ENCODE peak calls at places on chromosomes 6 and 20, in eight cellular contexts. One of them, this sample, is unnamed.
A peak's percentile ranks its signal among the peaks of the same experiment; 100 is the strongest.

GRCh38 chr6:158374020-158374419 is 61.8 kb downstream of the TULP4 start:
- DNase-seq in lung: no peak
- DNase-seq in transverse colon: no peak
- DNase-seq in aorta: no peak
- DNase-seq in left ventricle myocardium inferior: no peak
- DNase-seq in naive thymus-derived CD4-positive, alpha-beta T cell: no peak
- DNase-seq in lower lobe of right lung: no peak
- DNase-seq in GM23338: no peak
- DNase-seq in this sample: no peak

GRCh38 chr6:149939909-149940672 is 1.7 kb upstream of the ULBP2 start:
- DNase-seq in lung: no peak
- DNase-seq in transverse colon: no peak
- DNase-seq in aorta: no peak
- DNase-seq in left ventricle myocardium inferior: no peak
- DNase-seq in naive thymus-derived CD4-positive, alpha-beta T cell: no peak
- DNase-seq in lower lobe of right lung: no peak
- DNase-seq in GM23338: no peak
- DNase-seq in this sample: no peak

GRCh38 chr20:4949833-4950178 is 51.5 kb downstream of the SLC23A2 start:
- DNase-seq in lung: peak; percentile 39
- DNase-seq in transverse colon: no peak
- DNase-seq in aorta: no peak
- DNase-seq in left ventricle myocardium inferior: no peak
- DNase-seq in naive thymus-derived CD4-positive, alpha-beta T cell: no peak
- DNase-seq in lower lobe of right lung: no peak
- DNase-seq in GM23338: peak; percentile 62
- DNase-seq in this sample: no peak

GRCh38 chr20:41329435-41330342 is 10.9 kb upstream of the LPIN3 start:
- DNase-seq in lung: peak; percentile 67
- DNase-seq in transverse colon: peak; percentile 64
- DNase-seq in aorta: peak; percentile 95
- DNase-seq in left ventricle myocardium inferior: peak; percentile 77
- DNase-seq in naive thymus-derived CD4-positive, alpha-beta T cell: peak; percentile 51
- DNase-seq in lower lobe of right lung: peak; percentile 71
- DNase-seq in GM23338: no peak
- DNase-seq in this sample: no peak

GRCh38 chr6:12137480-12137879 is 125.4 kb downstream of the HIVEP1 start:
- DNase-seq in lung: peak; percentile 44
- DNase-seq in transverse colon: peak; percentile 23
- DNase-seq in aorta: no peak
- DNase-seq in left ventricle myocardium inferior: peak; percentile 22
- DNase-seq in naive thymus-derived CD4-positive, alpha-beta T cell: no peak
- DNase-seq in lower lobe of right lung: no peak
- DNase-seq in GM23338: no peak
- DNase-seq in this sample: no peak

GRCh38 chr6:36716476-36717093 is 19.0 kb downstream of the RAB44 start:
- DNase-seq in lung: no peak
- DNase-seq in transverse colon: peak; percentile 66
- DNase-seq in aorta: peak; percentile 27
- DNase-seq in left ventricle myocardium inferior: no peak
- DNase-seq in naive thymus-derived CD4-positive, alpha-beta T cell: no peak
- DNase-seq in lower lobe of right lung: no peak
- DNase-seq in GM23338: no peak
- DNase-seq in this sample: no peak

GRCh38 chr20:24781061-24781980 is 167.7 kb upstream of the CST7 start:
- DNase-seq in lung: no peak
- DNase-seq in transverse colon: no peak
- DNase-seq in aorta: peak; percentile 75
- DNase-seq in left ventricle myocardium inferior: no peak
- DNase-seq in naive thymus-derived CD4-positive, alpha-beta T cell: no peak
- DNase-seq in lower lobe of right lung: peak; percentile 36
- DNase-seq in GM23338: peak; percentile 44
- DNase-seq in this sample: no peak

GRCh38 chr20:43322851-43323250 is 133.1 kb upstream of the PTPRT start:
- DNase-seq in lung: no peak
- DNase-seq in transverse colon: no peak
- DNase-seq in aorta: no peak
- DNase-seq in left ventricle myocardium inferior: no peak
- DNase-seq in naive thymus-derived CD4-positive, alpha-beta T cell: no peak
- DNase-seq in lower lobe of right lung: no peak
- DNase-seq in GM23338: no peak
- DNase-seq in this sample: no peak

GRCh38 chr6:36916159-36916558 is 30.4 kb downstream of the C6orf89 start:
- DNase-seq in lung: no peak
- DNase-seq in transverse colon: no peak
- DNase-seq in aorta: no peak
- DNase-seq in left ventricle myocardium inferior: no peak
- DNase-seq in naive thymus-derived CD4-positive, alpha-beta T cell: no peak
- DNase-seq in lower lobe of right lung: no peak
- DNase-seq in GM23338: no peak
- DNase-seq in this sample: no peak

GRCh38 chr6:158042245-158042798 is 60.7 kb downstream of the SYNJ2 start:
- DNase-seq in lung: no peak
- DNase-seq in transverse colon: no peak
- DNase-seq in aorta: peak; percentile 88
- DNase-seq in left ventricle myocardium inferior: peak; percentile 71
- DNase-seq in naive thymus-derived CD4-positive, alpha-beta T cell: no peak
- DNase-seq in lower lobe of right lung: peak; percentile 55
- DNase-seq in GM23338: no peak
- DNase-seq in this sample: no peak

GRCh38 chr20:6635034-6635736 is 132.3 kb upstream of the BMP2 start:
- DNase-seq in lung: no peak
- DNase-seq in transverse colon: no peak
- DNase-seq in aorta: no peak
- DNase-seq in left ventricle myocardium inferior: no peak
- DNase-seq in naive thymus-derived CD4-positive, alpha-beta T cell: no peak
- DNase-seq in lower lobe of right lung: no peak
- DNase-seq in GM23338: no peak
- DNase-seq in this sample: no peak

GRCh38 chr20:40173877-40174276 is 515.2 kb downstream of the MAFB start:
- DNase-seq in lung: no peak
- DNase-seq in transverse colon: no peak
- DNase-seq in aorta: no peak
- DNase-seq in left ventricle myocardium inferior: no peak
- DNase-seq in naive thymus-derived CD4-positive, alpha-beta T cell: no peak
- DNase-seq in lower lobe of right lung: no peak
- DNase-seq in GM23338: no peak
- DNase-seq in this sample: no peak

GRCh38 chr6:135568366-135568765 is 70.8 kb upstream of the AHI1 start:
- DNase-seq in lung: no peak
- DNase-seq in transverse colon: peak; percentile 10
- DNase-seq in aorta: no peak
- DNase-seq in left ventricle myocardium inferior: no peak
- DNase-seq in naive thymus-derived CD4-positive, alpha-beta T cell: peak; percentile 27
- DNase-seq in lower lobe of right lung: no peak
- DNase-seq in GM23338: no peak
- DNase-seq in this sample: no peak

GRCh38 chr6:47042238-47042843 is at the start of gene ADGRF1:
- DNase-seq in lung: peak; percentile 50
- DNase-seq in transverse colon: peak; percentile 21
- DNase-seq in aorta: no peak
- DNase-seq in left ventricle myocardium inferior: no peak
- DNase-seq in naive thymus-derived CD4-positive, alpha-beta T cell: no peak
- DNase-seq in lower lobe of right lung: no peak
- DNase-seq in GM23338: peak; percentile 17
- DNase-seq in this sample: no peak
- H3K4me3 ChIP-seq in lung: no peak within 1 kb of the TSS
- H3K4me3 ChIP-seq in transverse colon: no peak within 1 kb of the TSS
- H3K4me3 ChIP-seq in aorta: no peak within 1 kb of the TSS
- H3K4me3 ChIP-seq in left ventricle myocardium inferior: no peak within 1 kb of the TSS
- H3K4me3 ChIP-seq in naive thymus-derived CD4-positive, alpha-beta T cell: no peak within 1 kb of the TSS
- H3K4me3 ChIP-seq in lower lobe of right lung: peak within 1 kb of the TSS; percentile 18
- H3K4me3 ChIP-seq in GM23338: no peak within 1 kb of the TSS
- H3K4me3 ChIP-seq in this sample: no peak within 1 kb of the TSS

GRCh38 chr6:15267221-15267620 is 21.4 kb downstream of the JARID2 start:
- DNase-seq in lung: no peak
- DNase-seq in transverse colon: no peak
- DNase-seq in aorta: no peak
- DNase-seq in left ventricle myocardium inferior: no peak
- DNase-seq in naive thymus-derived CD4-positive, alpha-beta T cell: no peak
- DNase-seq in lower lobe of right lung: no peak
- DNase-seq in GM23338: no peak
- DNase-seq in this sample: no peak

GRCh38 chr6:15266423-15266996 is 20.6 kb downstream of the JARID2 start:
- DNase-seq in lung: no peak
- DNase-seq in transverse colon: no peak
- DNase-seq in aorta: no peak
- DNase-seq in left ventricle myocardium inferior: peak; percentile 33
- DNase-seq in naive thymus-derived CD4-positive, alpha-beta T cell: no peak
- DNase-seq in lower lobe of right lung: peak; percentile 48
- DNase-seq in GM23338: peak; percentile 64
- DNase-seq in this sample: no peak

GRCh38 chr6:15269619-15270018 is 23.8 kb downstream of the JARID2 start:
- DNase-seq in lung: no peak
- DNase-seq in transverse colon: no peak
- DNase-seq in aorta: no peak
- DNase-seq in left ventricle myocardium inferior: no peak
- DNase-seq in naive thymus-derived CD4-positive, alpha-beta T cell: no peak
- DNase-seq in lower lobe of right lung: no peak
- DNase-seq in GM23338: no peak
- DNase-seq in this sample: no peak

GRCh38 chr6:15270402-15270801 is 24.5 kb downstream of the JARID2 start:
- DNase-seq in lung: no peak
- DNase-seq in transverse colon: no peak
- DNase-seq in aorta: no peak
- DNase-seq in left ventricle myocardium inferior: no peak
- DNase-seq in naive thymus-derived CD4-positive, alpha-beta T cell: no peak
- DNase-seq in lower lobe of right lung: no peak
- DNase-seq in GM23338: no peak
- DNase-seq in this sample: no peak

DNA sequence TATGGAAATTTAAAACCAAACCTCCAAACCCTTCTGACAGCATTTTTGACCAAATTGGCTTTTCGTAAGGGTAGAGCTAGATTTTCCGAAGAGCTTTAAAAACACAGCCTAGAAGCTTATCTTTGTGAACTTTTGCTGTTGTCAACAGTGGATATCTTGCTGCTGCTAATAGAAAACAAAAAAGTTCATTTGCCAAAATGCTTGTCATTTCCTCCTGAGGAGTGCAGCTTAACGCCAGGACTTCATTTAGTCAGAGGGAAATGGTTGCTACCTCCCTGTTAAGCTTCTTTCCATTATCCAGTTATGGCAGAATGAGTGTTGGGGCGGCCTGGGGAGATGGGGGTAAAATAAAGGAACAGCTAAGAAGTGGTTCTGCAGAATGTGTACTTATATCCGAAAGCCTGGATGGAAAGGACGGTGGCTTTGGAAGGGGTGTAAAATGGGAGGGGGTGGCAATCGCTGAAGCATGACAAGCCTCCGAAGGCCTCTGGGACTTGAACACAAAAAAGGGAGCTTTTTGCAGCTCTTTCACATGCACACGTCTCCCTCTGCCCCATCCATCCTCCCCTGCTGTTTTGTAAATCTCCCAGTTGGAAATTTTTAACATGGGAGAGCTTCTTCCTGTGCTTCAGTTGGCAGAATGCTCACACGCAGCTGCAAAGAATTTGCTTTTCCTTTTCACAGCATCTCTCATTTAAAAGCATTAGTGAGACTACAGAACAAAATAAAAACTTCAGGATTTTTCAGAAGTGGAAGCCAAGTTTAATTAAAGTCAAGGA is 22.4 kb downstream of the JARID2 start:
- DNase-seq in lung: no peak
- DNase-seq in transverse colon: no peak
- DNase-seq in aorta: no peak
- DNase-seq in left ventricle myocardium inferior: no peak
- DNase-seq in naive thymus-derived CD4-positive, alpha-beta T cell: no peak
- DNase-seq in lower lobe of right lung: no peak
- DNase-seq in GM23338: peak; percentile 81
- DNase-seq in this sample: no peak
- H3K4me3 ChIP-seq in lung: no peak overlapping the region
- H3K4me3 ChIP-seq in transverse colon: no peak overlapping the region
- H3K4me3 ChIP-seq in aorta: no peak overlapping the region
- H3K4me3 ChIP-seq in left ventricle myocardium inferior: peak overlapping the region; percentile 39
- H3K4me3 ChIP-seq in naive thymus-derived CD4-positive, alpha-beta T cell: no peak overlapping the region
- H3K4me3 ChIP-seq in lower lobe of right lung: no peak overlapping the region
- H3K4me3 ChIP-seq in GM23338: peak overlapping the region; percentile 43
- H3K4me3 ChIP-seq in this sample: no peak overlapping the region

GRCh38 chr6:28988536-28989415 is 16.3 kb downstream of the ZNF311 start:
- DNase-seq in lung: peak; percentile 62
- DNase-seq in transverse colon: peak; percentile 52
- DNase-seq in aorta: peak; percentile 85
- DNase-seq in left ventricle myocardium inferior: peak; percentile 36
- DNase-seq in naive thymus-derived CD4-positive, alpha-beta T cell: peak; percentile 68
- DNase-seq in lower lobe of right lung: peak; percentile 79
- DNase-seq in GM23338: peak; percentile 97
- DNase-seq in this sample: no peak
- H3K4me3 ChIP-seq in lung: no peak overlapping the region
- H3K4me3 ChIP-seq in transverse colon: peak overlapping the region; percentile 2
- H3K4me3 ChIP-seq in aorta: no peak overlapping the region
- H3K4me3 ChIP-seq in left ventricle myocardium inferior: peak overlapping the region; percentile 52
- H3K4me3 ChIP-seq in naive thymus-derived CD4-positive, alpha-beta T cell: peak overlapping the region; percentile 53
- H3K4me3 ChIP-seq in lower lobe of right lung: peak overlapping the region; percentile 41
- H3K4me3 ChIP-seq in GM23338: peak overlapping the region; percentile 77
- H3K4me3 ChIP-seq in this sample: peak overlapping the region; percentile 54

GRCh38 chr6:38783436-38784228 is 68.5 kb downstream of the DNAH8 start:
- DNase-seq in lung: no peak
- DNase-seq in transverse colon: no peak
- DNase-seq in aorta: no peak
- DNase-seq in left ventricle myocardium inferior: no peak
- DNase-seq in naive thymus-derived CD4-positive, alpha-beta T cell: no peak
- DNase-seq in lower lobe of right lung: no peak
- DNase-seq in GM23338: peak; percentile 52
- DNase-seq in this sample: no peak

GRCh38 chr6:38789256-38789655 is 74.1 kb downstream of the DNAH8 start:
- DNase-seq in lung: no peak
- DNase-seq in transverse colon: no peak
- DNase-seq in aorta: no peak
- DNase-seq in left ventricle myocardium inferior: no peak
- DNase-seq in naive thymus-derived CD4-positive, alpha-beta T cell: no peak
- DNase-seq in lower lobe of right lung: no peak
- DNase-seq in GM23338: no peak
- DNase-seq in this sample: no peak

GRCh38 chr6:38784506-38785235 is 69.6 kb downstream of the DNAH8 start:
- DNase-seq in lung: no peak
- DNase-seq in transverse colon: no peak
- DNase-seq in aorta: no peak
- DNase-seq in left ventricle myocardium inferior: no peak
- DNase-seq in naive thymus-derived CD4-positive, alpha-beta T cell: no peak
- DNase-seq in lower lobe of right lung: no peak
- DNase-seq in GM23338: no peak
- DNase-seq in this sample: no peak

GRCh38 chr6:38782616-38783015 is 67.5 kb downstream of the DNAH8 start:
- DNase-seq in lung: no peak
- DNase-seq in transverse colon: no peak
- DNase-seq in aorta: no peak
- DNase-seq in left ventricle myocardium inferior: no peak
- DNase-seq in naive thymus-derived CD4-positive, alpha-beta T cell: no peak
- DNase-seq in lower lobe of right lung: no peak
- DNase-seq in GM23338: no peak
- DNase-seq in this sample: no peak

DNA sequence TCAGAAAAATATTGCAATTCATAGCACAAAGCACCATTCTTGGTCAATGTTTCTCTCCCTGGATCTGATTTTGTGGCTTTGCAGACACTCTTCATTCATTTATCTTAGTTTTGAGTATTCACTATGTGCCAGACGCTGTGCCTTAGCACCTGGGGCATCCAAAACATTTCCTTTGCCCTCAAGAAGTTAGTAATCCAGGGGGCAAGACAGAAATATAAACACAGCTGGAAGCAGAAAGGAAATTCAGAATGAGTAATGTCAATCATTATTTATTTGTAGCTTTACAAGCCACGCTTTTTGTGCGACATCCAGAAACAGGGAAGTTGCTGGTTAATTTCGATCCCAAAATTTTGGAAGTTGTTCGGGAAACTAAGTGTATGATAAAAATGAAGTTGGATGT is 71.4 kb downstream of the DNAH8 start:
- DNase-seq in lung: no peak
- DNase-seq in transverse colon: no peak
- DNase-seq in aorta: no peak
- DNase-seq in left ventricle myocardium inferior: no peak
- DNase-seq in naive thymus-derived CD4-positive, alpha-beta T cell: no peak
- DNase-seq in lower lobe of right lung: no peak
- DNase-seq in GM23338: no peak
- DNase-seq in this sample: no peak
- H3K4me3 ChIP-seq in lung: no peak overlapping the region
- H3K4me3 ChIP-seq in transverse colon: no peak overlapping the region
- H3K4me3 ChIP-seq in aorta: no peak overlapping the region
- H3K4me3 ChIP-seq in left ventricle myocardium inferior: no peak overlapping the region
- H3K4me3 ChIP-seq in naive thymus-derived CD4-positive, alpha-beta T cell: no peak overlapping the region
- H3K4me3 ChIP-seq in lower lobe of right lung: no peak overlapping the region
- H3K4me3 ChIP-seq in GM23338: no peak overlapping the region
- H3K4me3 ChIP-seq in this sample: no peak overlapping the region